ENCODE peak calls at places on chromosomes 3 and 15, in eight cellular contexts. One of them, this sample, is unnamed.
A peak's percentile ranks its signal among the peaks of the same experiment; 100 is the strongest.

GRCh38 chr3:61141697-61142096 is 109.6 kb downstream of the FHIT start:
- DNase-seq in lung: no peak
- DNase-seq in fibroblast of the conjunctiva: no peak
- DNase-seq in AG04450: no peak
- DNase-seq in activated CD8-positive, alpha-beta memory T cell treated with anti-CD3 and anti-CD28 coated beads for 1 hour: no peak
- DNase-seq in neural crest cell: no peak
- DNase-seq in natural killer cell treated with Interleukin-12 subunit alpha and Interleukin-12 subunit beta and Interleukin-15 and Interleukin-18, amount 100 ng/mL, for 72 hours: no peak
- DNase-seq in activated naive CD4-positive, alpha-beta T cell treated with anti-CD3 and anti-CD28 coated beads for 36 hours: no peak
- DNase-seq in this sample: no peak

GRCh38 chr15:67240235-67241131 is 14.0 kb downstream of the AAGAB start:
- DNase-seq in activated CD8-positive, alpha-beta memory T cell treated with anti-CD3 and anti-CD28 coated beads for 1 hour: no peak
- DNase-seq in neural crest cell: no peak
- DNase-seq in AG04450: no peak
- DNase-seq in natural killer cell treated with Interleukin-12 subunit alpha and Interleukin-12 subunit beta and Interleukin-15 and Interleukin-18, amount 100 ng/mL, for 72 hours: no peak
- DNase-seq in activated naive CD4-positive, alpha-beta T cell treated with anti-CD3 and anti-CD28 coated beads for 36 hours: peak; percentile 48
- DNase-seq in fibroblast of the conjunctiva: no peak
- DNase-seq in lung: no peak
- DNase-seq in this sample: no peak

GRCh38 chr3:24550588-24550987 is 55.9 kb upstream of the THRB start:
- DNase-seq in AG04450: no peak
- DNase-seq in neural crest cell: no peak
- DNase-seq in fibroblast of the conjunctiva: no peak
- DNase-seq in activated naive CD4-positive, alpha-beta T cell treated with anti-CD3 and anti-CD28 coated beads for 36 hours: no peak
- DNase-seq in lung: no peak
- DNase-seq in natural killer cell treated with Interleukin-12 subunit alpha and Interleukin-12 subunit beta and Interleukin-15 and Interleukin-18, amount 100 ng/mL, for 72 hours: no peak
- DNase-seq in activated CD8-positive, alpha-beta memory T cell treated with anti-CD3 and anti-CD28 coated beads for 1 hour: no peak
- DNase-seq in this sample: no peak

GRCh38 chr15:40106203-40107161 is 2.2 kb downstream of the BMF start:
- DNase-seq in lung: peak; percentile 81
- DNase-seq in neural crest cell: no peak
- DNase-seq in natural killer cell treated with Interleukin-12 subunit alpha and Interleukin-12 subunit beta and Interleukin-15 and Interleukin-18, amount 100 ng/mL, for 72 hours: no peak
- DNase-seq in activated naive CD4-positive, alpha-beta T cell treated with anti-CD3 and anti-CD28 coated beads for 36 hours: peak; percentile 49
- DNase-seq in fibroblast of the conjunctiva: peak; percentile 27
- DNase-seq in AG04450: no peak
- DNase-seq in activated CD8-positive, alpha-beta memory T cell treated with anti-CD3 and anti-CD28 coated beads for 1 hour: no peak
- DNase-seq in this sample: no peak

GRCh38 chr3:184654375-184654774 is 57.5 kb downstream of the MAGEF1 start:
- DNase-seq in activated naive CD4-positive, alpha-beta T cell treated with anti-CD3 and anti-CD28 coated beads for 36 hours: no peak
- DNase-seq in AG04450: no peak
- DNase-seq in lung: no peak
- DNase-seq in natural killer cell treated with Interleukin-12 subunit alpha and Interleukin-12 subunit beta and Interleukin-15 and Interleukin-18, amount 100 ng/mL, for 72 hours: no peak
- DNase-seq in activated CD8-positive, alpha-beta memory T cell treated with anti-CD3 and anti-CD28 coated beads for 1 hour: no peak
- DNase-seq in neural crest cell: no peak
- DNase-seq in fibroblast of the conjunctiva: no peak
- DNase-seq in this sample: no peak

GRCh38 chr15:69410290-69410874 is 3.8 kb upstream of the KIF23 start:
- DNase-seq in lung: no peak
- DNase-seq in AG04450: no peak
- DNase-seq in neural crest cell: no peak
- DNase-seq in activated CD8-positive, alpha-beta memory T cell treated with anti-CD3 and anti-CD28 coated beads for 1 hour: no peak
- DNase-seq in activated naive CD4-positive, alpha-beta T cell treated with anti-CD3 and anti-CD28 coated beads for 36 hours: peak; percentile 74
- DNase-seq in fibroblast of the conjunctiva: no peak
- DNase-seq in natural killer cell treated with Interleukin-12 subunit alpha and Interleukin-12 subunit beta and Interleukin-15 and Interleukin-18, amount 100 ng/mL, for 72 hours: no peak
- DNase-seq in this sample: no peak

GRCh38 chr3:1082024-1082633 is 10.7 kb upstream of the CNTN6 start:
- DNase-seq in activated naive CD4-positive, alpha-beta T cell treated with anti-CD3 and anti-CD28 coated beads for 36 hours: peak; percentile 17
- DNase-seq in activated CD8-positive, alpha-beta memory T cell treated with anti-CD3 and anti-CD28 coated beads for 1 hour: no peak
- DNase-seq in AG04450: no peak
- DNase-seq in natural killer cell treated with Interleukin-12 subunit alpha and Interleukin-12 subunit beta and Interleukin-15 and Interleukin-18, amount 100 ng/mL, for 72 hours: no peak
- DNase-seq in neural crest cell: peak; percentile 41
- DNase-seq in fibroblast of the conjunctiva: peak; percentile 58
- DNase-seq in lung: peak; percentile 53
- DNase-seq in this sample: no peak

GRCh38 chr15:58731756-58732535 is 17.6 kb downstream of the ADAM10 start:
- DNase-seq in activated CD8-positive, alpha-beta memory T cell treated with anti-CD3 and anti-CD28 coated beads for 1 hour: no peak
- DNase-seq in fibroblast of the conjunctiva: no peak
- DNase-seq in lung: no peak
- DNase-seq in AG04450: no peak
- DNase-seq in neural crest cell: no peak
- DNase-seq in natural killer cell treated with Interleukin-12 subunit alpha and Interleukin-12 subunit beta and Interleukin-15 and Interleukin-18, amount 100 ng/mL, for 72 hours: no peak
- DNase-seq in activated naive CD4-positive, alpha-beta T cell treated with anti-CD3 and anti-CD28 coated beads for 36 hours: no peak
- DNase-seq in this sample: no peak

GRCh38 chr3:157157836-157158235 is 2.1 kb downstream of the CCNL1 start:
- DNase-seq in AG04450: no peak
- DNase-seq in activated naive CD4-positive, alpha-beta T cell treated with anti-CD3 and anti-CD28 coated beads for 36 hours: no peak
- DNase-seq in natural killer cell treated with Interleukin-12 subunit alpha and Interleukin-12 subunit beta and Interleukin-15 and Interleukin-18, amount 100 ng/mL, for 72 hours: no peak
- DNase-seq in fibroblast of the conjunctiva: no peak
- DNase-seq in neural crest cell: no peak
- DNase-seq in activated CD8-positive, alpha-beta memory T cell treated with anti-CD3 and anti-CD28 coated beads for 1 hour: no peak
- DNase-seq in lung: no peak
- DNase-seq in this sample: no peak

GRCh38 chr3:45597581-45597980 is 3.0 kb downstream of the LIMD1 start:
- DNase-seq in activated naive CD4-positive, alpha-beta T cell treated with anti-CD3 and anti-CD28 coated beads for 36 hours: no peak
- DNase-seq in AG04450: no peak
- DNase-seq in fibroblast of the conjunctiva: no peak
- DNase-seq in activated CD8-positive, alpha-beta memory T cell treated with anti-CD3 and anti-CD28 coated beads for 1 hour: no peak
- DNase-seq in neural crest cell: no peak
- DNase-seq in lung: no peak
- DNase-seq in natural killer cell treated with Interleukin-12 subunit alpha and Interleukin-12 subunit beta and Interleukin-15 and Interleukin-18, amount 100 ng/mL, for 72 hours: no peak
- DNase-seq in this sample: no peak

GRCh38 chr3:183123891-183124290 is 24.6 kb upstream of the MCCC1 start:
- DNase-seq in AG04450: no peak
- DNase-seq in activated naive CD4-positive, alpha-beta T cell treated with anti-CD3 and anti-CD28 coated beads for 36 hours: peak; percentile 19
- DNase-seq in natural killer cell treated with Interleukin-12 subunit alpha and Interleukin-12 subunit beta and Interleukin-15 and Interleukin-18, amount 100 ng/mL, for 72 hours: no peak
- DNase-seq in neural crest cell: no peak
- DNase-seq in activated CD8-positive, alpha-beta memory T cell treated with anti-CD3 and anti-CD28 coated beads for 1 hour: no peak
- DNase-seq in lung: no peak
- DNase-seq in fibroblast of the conjunctiva: no peak
- DNase-seq in this sample: no peak

GRCh38 chr3:38455639-38456430 is 2.1 kb downstream of the ACVR2B start:
- DNase-seq in fibroblast of the conjunctiva: no peak
- DNase-seq in lung: no peak
- DNase-seq in activated CD8-positive, alpha-beta memory T cell treated with anti-CD3 and anti-CD28 coated beads for 1 hour: no peak
- DNase-seq in natural killer cell treated with Interleukin-12 subunit alpha and Interleukin-12 subunit beta and Interleukin-15 and Interleukin-18, amount 100 ng/mL, for 72 hours: no peak
- DNase-seq in activated naive CD4-positive, alpha-beta T cell treated with anti-CD3 and anti-CD28 coated beads for 36 hours: peak; percentile 61
- DNase-seq in AG04450: peak; percentile 3
- DNase-seq in neural crest cell: no peak
- DNase-seq in this sample: no peak

GRCh38 chr3:122626515-122627180 is 49.2 kb downstream of the PARP15 start:
- DNase-seq in fibroblast of the conjunctiva: no peak
- DNase-seq in AG04450: no peak
- DNase-seq in lung: no peak
- DNase-seq in activated naive CD4-positive, alpha-beta T cell treated with anti-CD3 and anti-CD28 coated beads for 36 hours: no peak
- DNase-seq in natural killer cell treated with Interleukin-12 subunit alpha and Interleukin-12 subunit beta and Interleukin-15 and Interleukin-18, amount 100 ng/mL, for 72 hours: no peak
- DNase-seq in activated CD8-positive, alpha-beta memory T cell treated with anti-CD3 and anti-CD28 coated beads for 1 hour: no peak
- DNase-seq in neural crest cell: no peak
- DNase-seq in this sample: no peak

GRCh38 chr3:27194494-27194893 is 174.7 kb downstream of the NEK10 start:
- DNase-seq in fibroblast of the conjunctiva: no peak
- DNase-seq in activated CD8-positive, alpha-beta memory T cell treated with anti-CD3 and anti-CD28 coated beads for 1 hour: no peak
- DNase-seq in activated naive CD4-positive, alpha-beta T cell treated with anti-CD3 and anti-CD28 coated beads for 36 hours: no peak
- DNase-seq in AG04450: no peak
- DNase-seq in natural killer cell treated with Interleukin-12 subunit alpha and Interleukin-12 subunit beta and Interleukin-15 and Interleukin-18, amount 100 ng/mL, for 72 hours: no peak
- DNase-seq in neural crest cell: no peak
- DNase-seq in lung: no peak
- DNase-seq in this sample: no peak

GRCh38 chr3:2847062-2847841 is 262.9 kb downstream of the IL5RA start:
- DNase-seq in AG04450: no peak
- DNase-seq in activated naive CD4-positive, alpha-beta T cell treated with anti-CD3 and anti-CD28 coated beads for 36 hours: no peak
- DNase-seq in natural killer cell treated with Interleukin-12 subunit alpha and Interleukin-12 subunit beta and Interleukin-15 and Interleukin-18, amount 100 ng/mL, for 72 hours: no peak
- DNase-seq in fibroblast of the conjunctiva: no peak
- DNase-seq in lung: no peak
- DNase-seq in neural crest cell: no peak
- DNase-seq in activated CD8-positive, alpha-beta memory T cell treated with anti-CD3 and anti-CD28 coated beads for 1 hour: no peak
- DNase-seq in this sample: no peak

GRCh38 chr3:156291269-156292123 is 171.1 kb downstream of the KCNAB1 start:
- DNase-seq in natural killer cell treated with Interleukin-12 subunit alpha and Interleukin-12 subunit beta and Interleukin-15 and Interleukin-18, amount 100 ng/mL, for 72 hours: no peak
- DNase-seq in neural crest cell: peak; percentile 18
- DNase-seq in fibroblast of the conjunctiva: no peak
- DNase-seq in activated naive CD4-positive, alpha-beta T cell treated with anti-CD3 and anti-CD28 coated beads for 36 hours: no peak
- DNase-seq in activated CD8-positive, alpha-beta memory T cell treated with anti-CD3 and anti-CD28 coated beads for 1 hour: no peak
- DNase-seq in AG04450: no peak
- DNase-seq in lung: no peak
- DNase-seq in this sample: no peak

GRCh38 chr3:98110191-98110908 is 20.2 kb upstream of the OR5H1 start:
- DNase-seq in natural killer cell treated with Interleukin-12 subunit alpha and Interleukin-12 subunit beta and Interleukin-15 and Interleukin-18, amount 100 ng/mL, for 72 hours: no peak
- DNase-seq in fibroblast of the conjunctiva: no peak
- DNase-seq in activated CD8-positive, alpha-beta memory T cell treated with anti-CD3 and anti-CD28 coated beads for 1 hour: no peak
- DNase-seq in neural crest cell: no peak
- DNase-seq in AG04450: no peak
- DNase-seq in lung: no peak
- DNase-seq in activated naive CD4-positive, alpha-beta T cell treated with anti-CD3 and anti-CD28 coated beads for 36 hours: no peak
- DNase-seq in this sample: no peak

GRCh38 chr15:69074011-69074842 is 59.7 kb downstream of the NOX5 start:
- DNase-seq in lung: peak; percentile 64
- DNase-seq in activated naive CD4-positive, alpha-beta T cell treated with anti-CD3 and anti-CD28 coated beads for 36 hours: no peak
- DNase-seq in natural killer cell treated with Interleukin-12 subunit alpha and Interleukin-12 subunit beta and Interleukin-15 and Interleukin-18, amount 100 ng/mL, for 72 hours: no peak
- DNase-seq in activated CD8-positive, alpha-beta memory T cell treated with anti-CD3 and anti-CD28 coated beads for 1 hour: no peak
- DNase-seq in fibroblast of the conjunctiva: peak; percentile 24
- DNase-seq in AG04450: no peak
- DNase-seq in neural crest cell: peak; percentile 46
- DNase-seq in this sample: peak; percentile 23

GRCh38 chr3:8617921-8618320 is 26.7 kb downstream of the SSUH2 start:
- DNase-seq in natural killer cell treated with Interleukin-12 subunit alpha and Interleukin-12 subunit beta and Interleukin-15 and Interleukin-18, amount 100 ng/mL, for 72 hours: peak; percentile 35
- DNase-seq in AG04450: no peak
- DNase-seq in lung: no peak
- DNase-seq in activated CD8-positive, alpha-beta memory T cell treated with anti-CD3 and anti-CD28 coated beads for 1 hour: no peak
- DNase-seq in fibroblast of the conjunctiva: no peak
- DNase-seq in neural crest cell: no peak
- DNase-seq in activated naive CD4-positive, alpha-beta T cell treated with anti-CD3 and anti-CD28 coated beads for 36 hours: no peak
- DNase-seq in this sample: no peak

GRCh38 chr15:77032647-77033416 is 37.9 kb downstream of the PSTPIP1 start:
- DNase-seq in activated naive CD4-positive, alpha-beta T cell treated with anti-CD3 and anti-CD28 coated beads for 36 hours: peak; percentile 4
- DNase-seq in lung: no peak
- DNase-seq in natural killer cell treated with Interleukin-12 subunit alpha and Interleukin-12 subunit beta and Interleukin-15 and Interleukin-18, amount 100 ng/mL, for 72 hours: peak; percentile 47
- DNase-seq in activated CD8-positive, alpha-beta memory T cell treated with anti-CD3 and anti-CD28 coated beads for 1 hour: no peak
- DNase-seq in AG04450: no peak
- DNase-seq in neural crest cell: peak; percentile 2
- DNase-seq in fibroblast of the conjunctiva: no peak
- DNase-seq in this sample: no peak

GRCh38 chr15:71666723-71667122 is 143.6 kb upstream of the NR2E3 start:
- DNase-seq in activated naive CD4-positive, alpha-beta T cell treated with anti-CD3 and anti-CD28 coated beads for 36 hours: no peak
- DNase-seq in natural killer cell treated with Interleukin-12 subunit alpha and Interleukin-12 subunit beta and Interleukin-15 and Interleukin-18, amount 100 ng/mL, for 72 hours: no peak
- DNase-seq in lung: no peak
- DNase-seq in AG04450: no peak
- DNase-seq in fibroblast of the conjunctiva: no peak
- DNase-seq in activated CD8-positive, alpha-beta memory T cell treated with anti-CD3 and anti-CD28 coated beads for 1 hour: no peak
- DNase-seq in neural crest cell: no peak
- DNase-seq in this sample: no peak

GRCh38 chr3:45604999-45605398 is 10.4 kb downstream of the LIMD1 start:
- DNase-seq in activated CD8-positive, alpha-beta memory T cell treated with anti-CD3 and anti-CD28 coated beads for 1 hour: no peak
- DNase-seq in AG04450: no peak
- DNase-seq in fibroblast of the conjunctiva: no peak
- DNase-seq in lung: no peak
- DNase-seq in activated naive CD4-positive, alpha-beta T cell treated with anti-CD3 and anti-CD28 coated beads for 36 hours: no peak
- DNase-seq in neural crest cell: no peak
- DNase-seq in natural killer cell treated with Interleukin-12 subunit alpha and Interleukin-12 subunit beta and Interleukin-15 and Interleukin-18, amount 100 ng/mL, for 72 hours: no peak
- DNase-seq in this sample: no peak

GRCh38 chr3:112128843-112129727 is 4.0 kb downstream of the GCSAM start:
- DNase-seq in neural crest cell: no peak
- DNase-seq in lung: no peak
- DNase-seq in activated CD8-positive, alpha-beta memory T cell treated with anti-CD3 and anti-CD28 coated beads for 1 hour: peak; percentile 22
- DNase-seq in AG04450: peak; percentile 16
- DNase-seq in activated naive CD4-positive, alpha-beta T cell treated with anti-CD3 and anti-CD28 coated beads for 36 hours: peak; percentile 82
- DNase-seq in natural killer cell treated with Interleukin-12 subunit alpha and Interleukin-12 subunit beta and Interleukin-15 and Interleukin-18, amount 100 ng/mL, for 72 hours: no peak
- DNase-seq in fibroblast of the conjunctiva: peak; percentile 12
- DNase-seq in this sample: no peak

GRCh38 chr15:90903733-90904536 is 833 bp downstream of the MAN2A2 start:
- DNase-seq in activated naive CD4-positive, alpha-beta T cell treated with anti-CD3 and anti-CD28 coated beads for 36 hours: no peak
- DNase-seq in natural killer cell treated with Interleukin-12 subunit alpha and Interleukin-12 subunit beta and Interleukin-15 and Interleukin-18, amount 100 ng/mL, for 72 hours: no peak
- DNase-seq in lung: no peak
- DNase-seq in neural crest cell: no peak
- DNase-seq in AG04450: no peak
- DNase-seq in fibroblast of the conjunctiva: no peak
- DNase-seq in activated CD8-positive, alpha-beta memory T cell treated with anti-CD3 and anti-CD28 coated beads for 1 hour: no peak
- DNase-seq in this sample: no peak

GRCh38 chr3:10568549-10568948 is 63.2 kb upstream of the ATP2B2 start:
- DNase-seq in activated CD8-positive, alpha-beta memory T cell treated with anti-CD3 and anti-CD28 coated beads for 1 hour: no peak
- DNase-seq in activated naive CD4-positive, alpha-beta T cell treated with anti-CD3 and anti-CD28 coated beads for 36 hours: no peak
- DNase-seq in lung: no peak
- DNase-seq in neural crest cell: no peak
- DNase-seq in AG04450: no peak
- DNase-seq in fibroblast of the conjunctiva: no peak
- DNase-seq in natural killer cell treated with Interleukin-12 subunit alpha and Interleukin-12 subunit beta and Interleukin-15 and Interleukin-18, amount 100 ng/mL, for 72 hours: no peak
- DNase-seq in this sample: no peak

GRCh38 chr3:149620291-149621020 is 37.4 kb downstream of the WWTR1 start:
- DNase-seq in activated naive CD4-positive, alpha-beta T cell treated with anti-CD3 and anti-CD28 coated beads for 36 hours: no peak
- DNase-seq in AG04450: peak; percentile 32
- DNase-seq in natural killer cell treated with Interleukin-12 subunit alpha and Interleukin-12 subunit beta and Interleukin-15 and Interleukin-18, amount 100 ng/mL, for 72 hours: no peak
- DNase-seq in lung: no peak
- DNase-seq in activated CD8-positive, alpha-beta memory T cell treated with anti-CD3 and anti-CD28 coated beads for 1 hour: no peak
- DNase-seq in fibroblast of the conjunctiva: peak; percentile 23
- DNase-seq in neural crest cell: no peak
- DNase-seq in this sample: no peak

GRCh38 chr3:78204977-78205376 is 1165.1 kb downstream of the ROBO2 start:
- DNase-seq in fibroblast of the conjunctiva: peak; percentile 16
- DNase-seq in activated naive CD4-positive, alpha-beta T cell treated with anti-CD3 and anti-CD28 coated beads for 36 hours: no peak
- DNase-seq in AG04450: peak; percentile 10
- DNase-seq in neural crest cell: no peak
- DNase-seq in lung: no peak
- DNase-seq in activated CD8-positive, alpha-beta memory T cell treated with anti-CD3 and anti-CD28 coated beads for 1 hour: no peak
- DNase-seq in natural killer cell treated with Interleukin-12 subunit alpha and Interleukin-12 subunit beta and Interleukin-15 and Interleukin-18, amount 100 ng/mL, for 72 hours: no peak
- DNase-seq in this sample: peak; percentile 93

GRCh38 chr15:38471974-38472373 is 18.0 kb downstream of the FAM98B start:
- DNase-seq in activated CD8-positive, alpha-beta memory T cell treated with anti-CD3 and anti-CD28 coated beads for 1 hour: no peak
- DNase-seq in fibroblast of the conjunctiva: no peak
- DNase-seq in neural crest cell: no peak
- DNase-seq in lung: no peak
- DNase-seq in AG04450: no peak
- DNase-seq in activated naive CD4-positive, alpha-beta T cell treated with anti-CD3 and anti-CD28 coated beads for 36 hours: no peak
- DNase-seq in natural killer cell treated with Interleukin-12 subunit alpha and Interleukin-12 subunit beta and Interleukin-15 and Interleukin-18, amount 100 ng/mL, for 72 hours: no peak
- DNase-seq in this sample: no peak